ENCODE peak calls at places on chromosome X, in four cellular contexts. K, U, I and R are unnamed samples.

GRCh38 chrX:56728752-56729151 is 291 bp upstream of the NBDY start:
- DNase-seq in U (peak; percentile 26), K (no peak), I (peak; percentile 8), R (no peak)

GRCh38 chrX:128805236-128805635 is 718.1 kb downstream of the SMARCA1 start:
- DNase-seq in I (no peak), U (no peak), K (no peak), R (no peak)

GRCh38 chrX:40172980-40173661 is 75.4 kb upstream of the BCOR start:
- DNase-seq in K (no peak), U (no peak), I (no peak), R (no peak)

GRCh38 chrX:38183577-38183976 is 37.1 kb downstream of the SRPX start:
- DNase-seq in U (peak; percentile 53), I (no peak), K (no peak), R (no peak)

GRCh38 chrX:16491461-16491860 is 158.5 kb upstream of the S100G start:
- DNase-seq in U (no peak), I (peak; percentile 15), K (no peak), R (no peak)

GRCh38 chrX:37652053-37652452 is 33.5 kb upstream of the XK start:
- DNase-seq in K (no peak), U (no peak), I (no peak), R (no peak)

GRCh38 chrX:123550829-123551228 is 182.0 kb downstream of the THOC2 start:
- DNase-seq in K (no peak), U (no peak), I (no peak), R (no peak)

GRCh38 chrX:49838374-49838773 is 9.3 kb downstream of the PAGE4 start:
- DNase-seq in U (peak; percentile 20), I (peak; percentile 4), K (no peak), R (no peak)

GRCh38 chrX:38817004-38817703 is 15.9 kb downstream of the MID1IP1 start:
- DNase-seq in U (peak; percentile 57), I (peak; percentile 8), K (peak; percentile 60), R (no peak)

GRCh38 chrX:10156199-10157031 is at the start of gene CLCN4:
- DNase-seq in I (peak; percentile 11), K (peak; percentile 73), U (peak; percentile 25), R (peak; percentile 80)
- H3K4me3 ChIP-seq in I (peak within 1 kb of the TSS; percentile 41), K (peak within 1 kb of the TSS; percentile 37), U (peak within 1 kb of the TSS; percentile 30), R (peak within 1 kb of the TSS; percentile 67)

DNA sequence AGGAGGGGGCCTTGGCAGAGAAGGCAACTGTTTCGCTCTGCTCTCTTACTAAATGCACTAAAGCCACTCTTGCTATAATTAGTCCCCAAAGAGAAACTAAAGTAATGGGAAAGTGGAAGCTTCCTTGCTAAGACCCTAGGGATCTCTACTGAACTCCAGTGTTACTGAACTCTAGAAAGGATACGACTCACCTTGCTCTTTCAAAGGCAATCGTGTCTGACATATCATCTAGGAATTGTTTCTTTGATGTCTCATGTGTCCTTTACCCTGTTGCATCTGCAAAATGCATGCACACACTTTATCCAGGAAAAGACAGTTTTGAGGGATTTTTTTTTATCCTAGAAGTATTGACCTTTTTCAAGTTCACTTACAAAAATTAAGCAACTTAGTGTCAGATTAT is 148.1 kb upstream of the FAM9B start:
- DNase-seq in I (no peak), U (no peak), K (no peak), R (no peak)
- H3K4me3 ChIP-seq in I (no peak overlapping the region), U (no peak overlapping the region), K (no peak overlapping the region), R (no peak overlapping the region)

GRCh38 chrX:53940180-53940579 is 104.1 kb downstream of the PHF8 start:
- DNase-seq in K (no peak), U (no peak), I (no peak), R (no peak)
- H3K4me3 ChIP-seq in K (no peak overlapping the region), U (no peak overlapping the region), I (no peak overlapping the region), R (no peak overlapping the region)

GRCh38 chrX:2689773-2690666 is 1.1 kb upstream of the CD99 start:
- DNase-seq in U (no peak), K (no peak), I (no peak), R (no peak)
- H3K4me3 ChIP-seq in U (no peak overlapping the region), K (no peak overlapping the region), I (peak overlapping the region; percentile 76), R (no peak overlapping the region)

GRCh38 chrX:34653811-34654210 is 3.3 kb downstream of the TMEM47 start:
- DNase-seq in I (no peak), K (no peak), U (peak; percentile 44), R (no peak)
- H3K4me3 ChIP-seq in I (no peak overlapping the region), K (peak overlapping the region; percentile 78), U (peak overlapping the region; percentile 46), R (no peak overlapping the region)

GRCh38 chrX:134101636-134102035 is 116.2 kb upstream of the GPC3 start:
- DNase-seq in U (no peak), I (no peak), K (no peak), R (no peak)
- H3K4me3 ChIP-seq in U (no peak overlapping the region), I (no peak overlapping the region), K (no peak overlapping the region), R (no peak overlapping the region)